ENCODE peak calls at places on chromosomes 13 and 19, in ten cellular contexts. U is glutamatergic neuron, A is AG09319, Z is lower lobe of right lung, H is WTC11, T is K562, C is A549, G is astrocyte of the spinal cord, P is colonic mucosa, I is GM23338. L is an unnamed sample.

GRCh38 chr19:430701-431100 is 21.8 kb upstream of the C2CD4C start:
- DNase-seq in P (no peak), I (no peak), C (no peak), H (no peak), A (no peak), G (no peak), T (no peak), U (no peak), Z (no peak), L (no peak)

GRCh38 chr19:4523306-4524110 is 5.2 kb upstream of the PLIN4 start:
- DNase-seq in Z (peak; percentile 76), H (peak; percentile 76), U (peak; percentile 74), T (peak; percentile 83), G (no peak), C (peak; percentile 57), A (no peak), I (peak; percentile 74), P (peak; percentile 55), L (peak; percentile 76)

GRCh38 chr19:10102787-10103236 is 334 bp upstream of the ANGPTL6 start:
- DNase-seq in G (no peak), U (no peak), T (no peak), Z (no peak), I (no peak), P (no peak), C (no peak), A (no peak), H (no peak), L (peak; percentile 79)

GRCh38 chr19:29618871-29619270 is 12.8 kb downstream of the POP4 start:
- DNase-seq in U (no peak), A (no peak), Z (peak; percentile 20), I (no peak), G (no peak), H (no peak), T (no peak), C (no peak), P (no peak), L (no peak)

GRCh38 chr19:13935765-13936486 is 2.3 kb downstream of the PODNL1 start:
- DNase-seq in C (no peak), Z (no peak), U (peak; percentile 83), I (peak; percentile 81), P (no peak), A (no peak), T (peak; percentile 64), G (peak; percentile 13), H (peak; percentile 70), L (no peak)

GRCh38 chr13:24921881-24922280 is 157.9 kb downstream of the RNF17 start:
- DNase-seq in Z (no peak), T (no peak), C (no peak), G (no peak), P (no peak), U (no peak), H (no peak), A (no peak), I (no peak), L (no peak)

GRCh38 chr19:5050905-5051304 is 82.0 kb downstream of the KDM4B start:
- DNase-seq in H (no peak), T (no peak), P (no peak), A (no peak), C (no peak), Z (no peak), U (no peak), G (no peak), I (no peak), L (no peak)

GRCh38 chr13:50801087-50801931 is 42.2 kb downstream of the DLEU7 start:
- DNase-seq in I (peak; percentile 87), C (peak; percentile 57), Z (no peak), T (peak; percentile 20), G (peak; percentile 82), U (peak; percentile 58), A (peak; percentile 32), P (peak; percentile 72), H (peak; percentile 65), L (peak; percentile 38)

GRCh38 chr19:2634228-2634951 is 68.1 kb downstream of the GNG7 start:
- DNase-seq in U (no peak), Z (peak; percentile 89), A (no peak), G (no peak), T (no peak), P (no peak), H (no peak), I (no peak), C (no peak), L (no peak)

GRCh38 chr19:31223805-31224534 is 125.3 kb downstream of the TSHZ3 start:
- DNase-seq in P (no peak), G (peak; percentile 91), T (no peak), H (no peak), U (no peak), C (no peak), A (peak; percentile 85), Z (no peak), I (no peak), L (no peak)

GRCh38 chr19:29067831-29068230 is 145.1 kb downstream of the UQCRFS1 start:
- DNase-seq in Z (no peak), G (no peak), A (no peak), T (no peak), H (no peak), U (no peak), P (no peak), C (no peak), I (no peak), L (no peak)

GRCh38 chr13:109783815-109784589 is 2.4 kb downstream of the IRS2 start:
- DNase-seq in C (no peak), P (no peak), A (no peak), H (peak; percentile 32), I (peak; percentile 32), G (peak; percentile 29), Z (peak; percentile 51), U (peak; percentile 41), T (no peak), L (no peak)

GRCh38 chr13:109783447-109783814 is 3.0 kb downstream of the IRS2 start:
- DNase-seq in H (peak; percentile 75), A (no peak), G (no peak), Z (no peak), P (no peak), T (no peak), C (no peak), I (peak; percentile 81), U (peak; percentile 62), L (no peak)

GRCh38 chr13:109785141-109785891 is 1.1 kb downstream of the IRS2 start:
- DNase-seq in A (no peak), G (peak; percentile 61), P (peak; percentile 54), Z (peak; percentile 79), C (peak; percentile 62), H (peak; percentile 52), T (no peak), I (peak; percentile 50), U (peak; percentile 62), L (peak; percentile 25)

GRCh38 chr13:109785892-109786450 is 412 bp downstream of the IRS2 start:
- DNase-seq in C (no peak), P (no peak), G (no peak), I (peak; percentile 21), T (peak; percentile 47), H (no peak), A (no peak), Z (peak; percentile 61), U (peak; percentile 47), L (no peak)

GRCh38 chr13:109784590-109785140 is 1.7 kb downstream of the IRS2 start:
- DNase-seq in G (peak; percentile 76), I (peak; percentile 79), P (peak; percentile 81), H (peak; percentile 83), C (peak; percentile 79), A (peak; percentile 47), T (no peak), Z (peak; percentile 85), U (peak; percentile 92), L (no peak)
- TF ChIP-seq CTCF in G (peak; percentile 40), I (peak; percentile 77), P (no peak), H (peak; percentile 75), C (peak; percentile 64), A (peak; percentile 25), T (no peak), Z (peak; percentile 45), U (peak; percentile 72), L (peak; percentile 1)

GRCh38 chr19:42683917-42684513 is 56.3 kb downstream of the PSG3 start:
- DNase-seq in H (peak; percentile 23), I (peak; percentile 61), G (peak; percentile 20), T (peak; percentile 48), Z (no peak), A (no peak), C (peak; percentile 63), P (no peak), U (no peak), L (no peak)
- TF ChIP-seq CTCF in H (peak; percentile 76), I (peak; percentile 57), G (peak; percentile 66), T (peak; percentile 57), Z (peak; percentile 66), A (peak; percentile 69), C (peak; percentile 88), P (peak; percentile 46), U (peak; percentile 77), L (peak; percentile 55)

GRCh38 chr19:42635233-42635539 is 40.5 kb upstream of the CEACAM8 start:
- DNase-seq in C (no peak), I (no peak), U (no peak), A (no peak), P (no peak), G (no peak), Z (no peak), H (no peak), T (no peak), L (no peak)
- TF ChIP-seq CTCF in C (no peak), I (no peak), U (peak; percentile 12), A (no peak), P (no peak), G (no peak), Z (no peak), H (peak; percentile 13), T (no peak), L (no peak)

GRCh38 chr13:76991796-76992547 is at the start of gene CLN5:
- DNase-seq in P (peak; percentile 93), Z (peak; percentile 97), C (peak; percentile 90), I (peak; percentile 96), A (peak; percentile 80), G (peak; percentile 93), H (peak; percentile 93), U (peak; percentile 91), T (peak; percentile 85), L (peak; percentile 97)
- TF ChIP-seq CTCF in P (no peak), Z (no peak), C (no peak), I (no peak), A (no peak), G (no peak), H (no peak), U (peak; percentile 10), T (no peak), L (no peak)

GRCh38 chr19:55624109-55625003 is at the start of gene ZNF784:
- DNase-seq in A (peak; percentile 86), U (peak; percentile 96), H (peak; percentile 92), G (peak; percentile 92), C (peak; percentile 96), P (peak; percentile 92), Z (peak; percentile 93), I (peak; percentile 96), T (peak; percentile 97), L (peak; percentile 96)
- TF ChIP-seq CTCF in A (no peak), U (no peak), H (no peak), G (no peak), C (no peak), P (no peak), Z (no peak), I (no peak), T (peak; percentile 2), L (no peak)

DNA sequence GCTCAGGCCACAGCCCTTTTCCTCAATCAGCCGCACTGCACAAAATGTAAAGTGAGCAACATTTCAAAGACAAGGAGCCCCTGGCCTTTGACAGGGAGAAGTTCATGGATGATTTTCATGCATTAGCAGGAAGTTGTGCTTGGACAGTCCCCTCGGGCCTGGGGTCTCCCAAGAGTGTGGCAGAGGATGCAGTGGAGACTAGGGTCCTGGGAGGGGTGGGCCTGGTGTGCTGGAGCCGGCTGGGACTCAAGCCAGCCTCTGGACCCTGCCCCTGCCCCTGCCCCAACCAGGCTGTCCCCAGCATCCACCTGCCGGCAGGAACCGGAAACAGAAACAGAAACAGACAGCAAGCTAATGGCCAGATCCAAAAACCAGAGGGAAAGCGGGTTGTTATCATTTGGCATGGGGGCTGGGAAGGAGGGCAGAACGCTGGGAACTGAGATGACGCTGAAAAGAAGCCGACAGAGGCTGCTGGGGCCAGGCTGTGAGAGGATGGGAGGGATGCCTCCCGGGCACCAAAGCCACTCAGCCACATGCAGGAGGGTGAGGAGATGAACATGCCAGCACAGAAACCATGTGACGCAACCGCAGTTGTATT is 2.3 kb downstream of the GAS6 start:
- DNase-seq in U (no peak), P (peak; percentile 43), Z (peak; percentile 35), A (no peak), T (no peak), C (no peak), H (no peak), G (no peak), I (no peak), L (no peak)
- TF ChIP-seq CTCF in U (no peak), P (no peak), Z (no peak), A (no peak), T (no peak), C (no peak), H (no peak), G (no peak), I (no peak), L (no peak)

L was measured in GM13977.